ENCODE peak calls at places on chromosomes 16 and 17, in four cellular contexts. One of them, this sample, is unnamed.

GRCh38 chr16:10490141-10490540 is 90.3 kb downstream of the EMP2 start:
- DNase-seq in NCI-H774: no peak
- DNase-seq in neuronal stem cell: no peak
- DNase-seq in memory B cell: no peak
- DNase-seq in this sample: no peak

GRCh38 chr17:1323336-1323735 is 43.9 kb downstream of the TRARG1 start:
- DNase-seq in memory B cell: no peak
- DNase-seq in neuronal stem cell: no peak
- DNase-seq in NCI-H774: no peak
- DNase-seq in this sample: no peak

GRCh38 chr16:57446530-57447141 is 549 bp downstream of the CIAPIN1 start:
- DNase-seq in NCI-H774: no peak
- DNase-seq in neuronal stem cell: no peak
- DNase-seq in memory B cell: peak
- DNase-seq in this sample: peak

GRCh38 chr16:56911771-56912541 is 20.0 kb upstream of the HERPUD1 start:
- DNase-seq in NCI-H774: no peak
- DNase-seq in neuronal stem cell: no peak
- DNase-seq in memory B cell: peak
- DNase-seq in this sample: peak

GRCh38 chr16:67543036-67543435 is 14.4 kb downstream of the RIPOR1 start:
- DNase-seq in NCI-H774: no peak
- DNase-seq in neuronal stem cell: no peak
- DNase-seq in memory B cell: no peak
- DNase-seq in this sample: no peak

GRCh38 chr17:82065638-82066303 is at the start of gene DUS1L:
- DNase-seq in NCI-H774: peak
- DNase-seq in memory B cell: peak
- DNase-seq in neuronal stem cell: peak
- DNase-seq in this sample: no peak

GRCh38 chr16:3158498-3159314 is 23.9 kb downstream of the ZNF213 start:
- DNase-seq in NCI-H774: peak
- DNase-seq in neuronal stem cell: peak
- DNase-seq in memory B cell: peak
- DNase-seq in this sample: peak

GRCh38 chr16:82954224-82954929 is 327.6 kb downstream of the CDH13 start:
- DNase-seq in neuronal stem cell: no peak
- DNase-seq in NCI-H774: no peak
- DNase-seq in memory B cell: no peak
- DNase-seq in this sample: peak

GRCh38 chr17:41907185-41907556 is 11.6 kb downstream of the ACLY start:
- DNase-seq in neuronal stem cell: no peak
- DNase-seq in memory B cell: no peak
- DNase-seq in NCI-H774: no peak
- DNase-seq in this sample: peak